ENCODE peak calls at places on chromosome 18, in seven cellular contexts. X is chondrocyte; U is activated CD4-positive, alpha-beta T cell treated with anti-CD3 and anti-CD28 coated beads, Interleukin-2, amount 50 U/mL, for 48 hours; C is left colon; O is tibial nerve; P is activated T-cell treated with anti-CD3 and anti-CD28 coated beads, Interleukin-2, amount 50 U/mL, for 72 hours; H is stimulated activated CD8-positive, alpha-beta memory T cell treated with anti-CD3 and anti-CD28 coated beads, Interleukin-12 subunit alpha, Interleukin-12 subunit beta, amount 100 ng/mL, for 4 hours. T is an unnamed sample.

GRCh38 chr18:22335644-22336275 is 82.0 kb downstream of the CTAGE1 start:
- DNase-seq in X (no peak), U (no peak), H (no peak), O (no peak), C (peak; percentile 83), P (no peak), T (no peak)

GRCh38 chr18:5463836-5464235 is 80.0 kb downstream of the EPB41L3 start:
- DNase-seq in H (no peak), C (no peak), O (no peak), P (no peak), X (no peak), U (no peak), T (no peak)

GRCh38 chr18:58632557-58632956 is 3.7 kb upstream of the ALPK2 start:
- DNase-seq in H (no peak), O (no peak), P (no peak), U (no peak), X (no peak), C (no peak), T (no peak)

GRCh38 chr18:63994783-63995399 is 25.0 kb downstream of the SERPINB8 start:
- DNase-seq in H (no peak), X (no peak), O (peak; percentile 54), P (peak; percentile 46), U (peak; percentile 54), C (no peak), T (peak; percentile 61)

GRCh38 chr18:47184419-47185050 is 8.4 kb upstream of the IER3IP1 start:
- DNase-seq in U (no peak), X (no peak), O (peak; percentile 14), P (no peak), H (no peak), C (peak; percentile 24), T (peak; percentile 45)

GRCh38 chr18:26657618-26658581 is 109.5 kb upstream of the KCTD1 start:
- DNase-seq in C (no peak), H (no peak), U (no peak), P (no peak), X (no peak), O (no peak), T (peak; percentile 16)

GRCh38 chr18:71994273-71994672 is 549.9 kb downstream of the CBLN2 start:
- DNase-seq in U (no peak), P (no peak), C (no peak), H (no peak), X (no peak), O (no peak), T (no peak)

GRCh38 chr18:70295633-70296188 is 6.9 kb downstream of the SOCS6 start:
- DNase-seq in P (no peak), U (no peak), C (no peak), O (no peak), H (no peak), X (no peak), T (no peak)

GRCh38 chr18:55768255-55768654 is 180.3 kb upstream of the TCF4 start:
- DNase-seq in O (no peak), H (no peak), C (no peak), U (no peak), P (no peak), X (no peak), T (no peak)

GRCh38 chr18:22723741-22724140 is 209.4 kb upstream of the RBBP8 start:
- DNase-seq in C (no peak), O (no peak), X (no peak), U (no peak), H (no peak), P (no peak), T (no peak)

GRCh38 chr18:74147779-74148542 is at the start of the genes FBXO15 and TIMM21:
- DNase-seq in O (peak; percentile 92), X (peak; percentile 97), U (peak; percentile 97), H (peak; percentile 91), C (peak; percentile 97), P (peak; percentile 96), T (peak; percentile 97)

GRCh38 chr18:45980229-45980628 is 13.1 kb upstream of the EPG5 start:
- DNase-seq in X (no peak), P (no peak), O (no peak), C (no peak), U (no peak), H (no peak), T (no peak)

GRCh38 chr18:63951302-63951705 is 2.2 kb downstream of the HMSD start:
- DNase-seq in X (no peak), H (no peak), P (peak; percentile 48), U (peak; percentile 41), O (no peak), C (no peak), T (no peak)

GRCh38 chr18:8003878-8004675 is 437.0 kb downstream of the PTPRM start:
- DNase-seq in U (no peak), P (no peak), O (no peak), C (no peak), X (no peak), H (no peak), T (peak; percentile 10)

GRCh38 chr18:70135604-70136003 is 69.9 kb downstream of the RTTN start:
- DNase-seq in O (no peak), H (no peak), X (no peak), U (no peak), P (no peak), C (no peak), T (no peak)

GRCh38 chr18:8358066-8358795 is 251.0 kb upstream of the RAB12 start:
- DNase-seq in O (no peak), P (no peak), X (no peak), H (no peak), C (no peak), U (no peak), T (no peak)

GRCh38 chr18:79935925-79936324 is 15.5 kb downstream of the SLC66A2 start:
- DNase-seq in O (no peak), X (peak; percentile 57), C (peak; percentile 30), U (no peak), P (no peak), H (no peak), T (no peak)

GRCh38 chr18:57437782-57438668 is 2.9 kb downstream of the ONECUT2 start:
- DNase-seq in P (peak; percentile 81), H (no peak), U (peak; percentile 81), X (no peak), C (peak; percentile 42), O (no peak), T (peak; percentile 49)

GRCh38 chr18:31603335-31603734 is 11.7 kb downstream of the TTR start:
- DNase-seq in O (no peak), P (peak; percentile 28), H (no peak), C (no peak), U (peak; percentile 10), X (no peak), T (no peak)

GRCh38 chr18:59380706-59381105 is 21.6 kb upstream of the LMAN1 start:
- DNase-seq in H (no peak), O (no peak), U (no peak), C (no peak), P (no peak), X (no peak), T (no peak)

GRCh38 chr18:4074647-4075046 is 380.5 kb downstream of the DLGAP1 start:
- DNase-seq in H (no peak), X (no peak), U (no peak), O (no peak), P (no peak), C (no peak), T (no peak)

GRCh38 chr18:33720133-33720532 is 142.1 kb downstream of the ASXL3 start:
- DNase-seq in O (no peak), H (no peak), X (no peak), P (no peak), C (no peak), U (no peak), T (no peak)

GRCh38 chr18:53991202-53991601 is 233.3 kb downstream of the MBD2 start:
- DNase-seq in C (no peak), H (no peak), U (no peak), O (no peak), X (no peak), P (no peak), T (no peak)

GRCh38 chr18:78492813-78493371 is 486.7 kb upstream of the SALL3 start:
- DNase-seq in P (no peak), C (no peak), O (no peak), X (no peak), U (no peak), H (no peak), T (no peak)

GRCh38 chr18:49723648-49724180 is 89.6 kb downstream of the ACAA2 start:
- DNase-seq in H (no peak), C (peak; percentile 58), X (no peak), P (peak; percentile 53), O (no peak), U (peak; percentile 39), T (no peak)

GRCh38 chr18:54020971-54021370 is 203.5 kb downstream of the MBD2 start:
- DNase-seq in O (no peak), C (no peak), U (no peak), X (no peak), P (no peak), H (no peak), T (no peak)

GRCh38 chr18:57970356-57971095 is 73.5 kb upstream of the NEDD4L start:
- DNase-seq in U (peak; percentile 11), H (no peak), X (no peak), C (no peak), O (no peak), P (peak; percentile 2), T (no peak)

GRCh38 chr18:10439898-10440297 is 14.5 kb upstream of the APCDD1 start:
- DNase-seq in U (no peak), O (no peak), C (no peak), H (no peak), P (no peak), X (no peak), T (no peak)

GRCh38 chr18:47877892-47878291 is 52.6 kb downstream of the SMAD2 start:
- DNase-seq in O (no peak), P (no peak), H (no peak), C (no peak), X (no peak), U (no peak), T (no peak)

GRCh38 chr18:36177913-36178312 is 9.4 kb upstream of the MOCOS start:
- DNase-seq in C (no peak), O (no peak), P (no peak), U (no peak), H (no peak), X (no peak), T (no peak)

GRCh38 chr18:12352188-12352587 is 24.8 kb downstream of the AFG3L2 start:
- DNase-seq in P (no peak), U (no peak), C (no peak), O (no peak), X (no peak), H (no peak), T (no peak)

GRCh38 chr18:13800505-13801259 is 23.3 kb upstream of the MC5R start:
- DNase-seq in H (no peak), C (peak; percentile 74), P (peak; percentile 63), O (no peak), X (no peak), U (peak; percentile 70), T (peak; percentile 69)

GRCh38 chr18:62852851-62853250 is 137.5 kb downstream of the PHLPP1 start:
- DNase-seq in X (no peak), H (no peak), P (no peak), O (no peak), U (no peak), C (no peak), T (no peak)

GRCh38 chr18:63253428-63254372 is 65.9 kb downstream of the BCL2 start:
- DNase-seq in O (no peak), H (no peak), C (no peak), U (no peak), X (no peak), P (no peak), T (no peak)

T was measured in adrenal gland.